ENCODE peak calls at places on chromosomes 2 and 18, in four cellular contexts. T is GM12878, A is HepG2, X is H1. O is an unnamed sample.

GRCh38 chr2:226909836-226910235 is 74.0 kb downstream of the RHBDD1 start:
- DNase-seq in T (no peak), A (no peak), X (no peak), O (no peak)

GRCh38 chr18:35580748-35581534 is 599 bp upstream of the GALNT1 start:
- DNase-seq in T (no peak), A (peak), X (peak), O (peak)

GRCh38 chr18:51195602-51196115 is 1.8 kb downstream of the MEX3C start:
- DNase-seq in T (no peak), A (peak), X (no peak), O (peak)

GRCh38 chr2:207854484-207855386 is 85.0 kb upstream of the FZD5 start:
- DNase-seq in T (no peak), A (no peak), X (no peak), O (no peak)

GRCh38 chr2:230974096-230974913 is 21.6 kb upstream of the SPATA3 start:
- DNase-seq in T (peak), A (no peak), X (no peak), O (no peak)

GRCh38 chr2:223585691-223586090 is 16.5 kb downstream of the SCG2 start:
- DNase-seq in T (no peak), A (no peak), X (no peak), O (no peak)

GRCh38 chr2:205058409-205058808 is 513.1 kb downstream of the PARD3B start:
- DNase-seq in T (no peak), A (no peak), X (no peak), O (no peak)

GRCh38 chr2:76745605-76746004 is 776.6 kb downstream of the LRRTM4 start:
- DNase-seq in T (no peak), A (no peak), X (no peak), O (no peak)

GRCh38 chr2:234164499-234165409 is 114.3 kb downstream of the SPP2 start:
- DNase-seq in T (peak), A (no peak), X (no peak), O (no peak)

GRCh38 chr18:64972545-64972944 is 778.3 kb upstream of the CDH7 start:
- DNase-seq in T (no peak), A (no peak), X (no peak), O (no peak)

DNA sequence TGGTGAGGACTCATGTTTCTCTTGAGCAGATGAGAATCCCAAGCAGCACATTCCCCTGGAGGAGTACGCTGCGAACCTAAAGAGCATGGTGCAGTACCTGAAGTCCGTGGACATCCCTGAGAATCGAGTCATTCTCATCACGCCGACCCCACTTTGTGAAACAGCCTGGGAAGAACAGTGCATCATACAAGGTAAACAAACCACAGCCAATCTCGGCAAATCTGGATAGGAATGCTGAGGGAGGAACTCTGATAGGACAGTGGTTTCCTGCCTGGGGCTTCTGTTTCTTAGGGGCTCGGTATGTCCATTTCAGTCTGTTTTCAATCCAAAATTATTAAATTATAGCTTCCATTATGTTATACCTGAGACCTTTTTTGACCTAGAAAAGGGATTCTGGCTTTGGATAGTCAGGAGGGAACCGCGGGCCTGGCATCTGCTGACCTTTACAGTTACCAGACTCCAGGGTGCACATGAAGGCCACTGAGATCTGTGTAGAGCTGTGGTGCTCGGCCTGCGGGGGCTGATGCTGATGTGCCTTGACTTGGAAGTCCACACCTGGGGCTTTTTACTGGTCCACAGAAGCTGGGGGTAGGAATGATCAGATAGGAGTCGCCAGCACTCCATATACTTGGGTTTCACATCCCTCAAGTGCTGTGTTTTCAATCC is 7.0 kb downstream of the IAH1 start:
- DNase-seq in T (no peak), A (peak), X (no peak), O (no peak)
- TF ChIP-seq YY1 in T (no peak), A (no peak), X (no peak), O (no peak)

GRCh38 chr2:96950391-96951124 is 35.8 kb downstream of the FAM178B start:
- DNase-seq in T (no peak), A (no peak), X (no peak), O (no peak)

GRCh38 chr2:96949153-96949520 is 37.2 kb downstream of the FAM178B start:
- DNase-seq in T (no peak), A (no peak), X (no peak), O (no peak)

GRCh38 chr2:96948483-96949152 is 37.8 kb downstream of the FAM178B start:
- DNase-seq in T (no peak), A (no peak), X (no peak), O (no peak)

GRCh38 chr2:96951125-96951654 is 35.2 kb downstream of the FAM178B start:
- DNase-seq in T (no peak), A (peak), X (peak), O (peak)

DNA sequence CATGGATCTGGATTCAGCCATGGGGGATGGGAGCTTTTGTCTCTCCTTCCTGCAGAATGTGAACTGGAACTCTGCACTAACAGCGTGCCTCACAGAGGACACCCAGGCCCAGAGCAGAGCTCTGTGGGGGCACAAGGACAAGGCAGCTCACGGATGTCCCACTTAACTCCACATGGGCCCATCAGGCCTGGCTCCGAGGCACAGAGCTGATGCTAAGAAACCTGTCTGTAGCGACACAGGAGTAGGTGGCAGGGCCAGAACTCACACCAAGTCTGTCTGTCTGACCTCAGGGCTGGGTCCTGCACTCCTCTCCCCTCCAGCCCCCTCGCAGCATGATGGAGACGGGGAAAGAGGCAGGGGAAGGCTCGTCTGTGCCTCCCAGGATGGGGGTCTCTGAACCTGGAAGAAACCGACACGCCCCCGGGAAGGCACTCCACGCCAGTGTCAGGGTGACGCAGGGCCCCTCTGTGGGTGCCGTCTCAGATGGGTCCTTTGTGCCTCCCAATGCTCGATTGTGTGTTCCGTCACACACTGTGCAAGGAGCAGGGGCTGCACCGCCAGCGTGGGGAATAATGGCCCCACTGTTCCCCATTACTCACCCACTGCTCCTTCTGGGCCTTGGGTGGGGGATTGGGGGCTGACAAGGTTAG is 36.6 kb downstream of the FAM178B start:
- DNase-seq in T (no peak), A (no peak), X (no peak), O (no peak)
- TF ChIP-seq CBX5 in T (no peak), A (no peak), X (no peak), O (no peak)

DNA sequence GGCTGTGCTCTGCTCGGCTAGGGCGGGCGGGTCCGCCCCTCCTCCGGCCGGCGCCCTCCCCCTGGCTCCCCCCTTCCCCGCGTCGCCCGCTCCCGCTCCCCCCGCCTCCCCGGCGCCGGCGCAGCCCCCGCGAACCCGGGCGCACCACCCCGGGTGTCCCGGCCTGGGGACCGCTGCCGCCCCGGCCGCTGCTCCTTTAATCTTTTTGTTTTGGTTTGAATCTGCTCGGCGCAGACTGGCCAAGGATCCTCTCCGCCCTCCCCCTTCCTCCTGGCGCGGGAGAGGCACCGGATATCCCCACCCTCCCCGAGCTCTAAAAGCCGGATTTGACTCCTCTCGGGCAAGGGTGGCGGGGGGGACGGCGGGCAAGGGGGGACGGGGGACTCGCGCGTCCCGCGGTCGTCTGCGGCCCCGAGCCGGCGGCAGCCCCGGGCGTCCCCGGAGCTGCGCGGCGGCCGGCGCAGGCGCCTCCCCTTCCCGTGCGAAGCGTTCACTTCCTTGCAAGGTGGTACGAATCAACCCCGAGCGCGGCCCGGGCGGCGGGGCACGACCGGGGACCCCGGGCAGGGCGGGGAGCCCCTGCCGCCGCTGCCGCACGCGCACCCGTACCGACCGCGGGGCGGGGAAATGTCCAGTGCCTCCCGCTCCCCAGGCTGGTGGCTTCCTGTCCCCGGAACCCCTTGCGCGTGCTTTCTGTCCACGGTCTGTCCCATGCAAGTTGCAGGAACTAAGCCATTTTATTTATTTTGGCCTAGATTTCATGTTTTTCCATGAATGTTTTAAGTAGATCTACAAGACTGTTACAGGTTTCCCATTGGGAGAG is at the start of gene PTGR3:
- DNase-seq in T (peak), A (peak), X (no peak), O (peak)
- TF ChIP-seq YY1 in T (peak), A (peak), X (no peak), O (peak)

DNA sequence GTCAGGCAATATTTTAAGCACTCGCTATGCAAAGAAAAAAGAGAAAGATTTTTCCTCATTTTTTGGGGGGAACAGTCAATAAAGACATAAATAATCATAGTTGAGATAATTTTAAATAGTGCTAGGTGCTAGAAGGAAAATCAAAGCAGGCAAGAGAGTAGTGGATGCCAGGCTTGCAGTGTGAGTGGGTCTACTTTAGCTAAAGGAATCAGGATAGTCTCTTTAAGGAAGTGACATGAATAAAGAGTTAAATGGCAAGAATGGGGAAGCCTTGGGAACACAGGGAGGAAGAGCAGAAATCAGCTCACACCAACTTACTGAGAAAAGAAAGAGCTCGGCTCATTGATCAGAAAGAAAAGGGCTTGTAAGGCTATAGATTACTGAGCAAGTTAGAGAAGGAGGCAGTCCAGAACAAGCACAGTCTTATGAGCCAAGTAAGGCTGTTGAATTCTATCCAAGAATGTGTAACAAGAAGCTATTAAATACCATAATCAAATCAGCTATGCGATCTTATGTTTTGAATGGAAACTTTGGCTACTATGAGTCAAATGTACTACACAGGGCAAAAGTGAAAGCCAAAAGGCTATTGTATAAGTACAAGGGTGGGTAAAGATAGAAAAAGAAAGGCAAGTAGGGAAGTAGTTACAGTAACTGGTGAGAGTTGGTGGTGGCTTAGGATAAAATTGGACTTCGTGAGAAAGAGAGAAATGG is 833.8 kb upstream of the PIK3C3 start:
- DNase-seq in T (no peak), A (no peak), X (no peak), O (no peak)
- TF ChIP-seq CBX5 in T (no peak), A (no peak), X (no peak), O (no peak)

GRCh38 chr2:96917008-96917575 is 47.2 kb upstream of the SEMA4C start:
- DNase-seq in T (no peak), A (no peak), X (no peak), O (no peak)
- TF ChIP-seq YY1 in T (no peak), A (no peak), X (no peak), O (no peak)

GRCh38 chr2:202408546-202409140 is 32.5 kb downstream of the BMPR2 start:
- DNase-seq in T (no peak), A (no peak), X (no peak), O (no peak)
- TF ChIP-seq CBX5 in T (no peak), A (no peak), X (no peak), O (no peak)

DNA sequence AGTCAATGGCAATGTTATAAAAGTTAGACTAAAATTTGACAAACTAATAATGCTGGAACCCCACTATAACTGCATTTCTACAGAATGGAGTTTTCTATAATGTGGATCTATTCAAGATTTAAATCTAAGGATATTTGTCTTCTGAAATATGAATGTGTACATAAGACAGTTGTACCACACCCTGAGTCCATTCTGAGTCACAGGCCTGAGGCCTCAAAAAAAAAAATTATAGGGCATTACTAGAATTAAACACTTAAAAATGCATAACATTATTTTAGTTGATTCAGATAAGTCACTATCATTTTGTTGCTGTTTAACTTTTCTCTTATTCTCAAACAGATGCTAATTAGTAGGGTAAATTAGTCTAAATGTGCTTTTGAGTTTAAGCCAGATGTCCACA is 42.2 kb upstream of the COL5A2 start:
- DNase-seq in T (no peak), A (no peak), X (no peak), O (no peak)
- TF ChIP-seq YY1 in T (no peak), A (no peak), X (no peak), O (no peak)

GRCh38 chr2:120395221-120395620 is 49.3 kb downstream of the INHBB start:
- DNase-seq in T (no peak), A (no peak), X (no peak), O (no peak)

GRCh38 chr2:120392923-120393322 is 47.0 kb downstream of the INHBB start:
- DNase-seq in T (no peak), A (no peak), X (no peak), O (no peak)

GRCh38 chr2:120394764-120395163 is 48.8 kb downstream of the INHBB start:
- DNase-seq in T (no peak), A (no peak), X (no peak), O (no peak)

GRCh38 chr2:120391905-120392665 is 46.1 kb downstream of the INHBB start:
- DNase-seq in T (no peak), A (no peak), X (no peak), O (no peak)

GRCh38 chr2:120393456-120393855 is 47.5 kb downstream of the INHBB start:
- DNase-seq in T (no peak), A (no peak), X (no peak), O (no peak)
- TF ChIP-seq CBX5 in T (no peak), A (no peak), X (no peak), O (no peak)

GRCh38 chr18:48546411-48546810 is 7.6 kb downstream of the CTIF start:
- DNase-seq in T (no peak), A (no peak), X (no peak), O (no peak)

GRCh38 chr18:48543228-48543627 is 4.4 kb downstream of the CTIF start:
- DNase-seq in T (no peak), A (peak), X (no peak), O (peak)

GRCh38 chr18:48544116-48544515 is 5.3 kb downstream of the CTIF start:
- DNase-seq in T (no peak), A (no peak), X (no peak), O (no peak)

GRCh38 chr18:48545690-48546365 is 7.0 kb downstream of the CTIF start:
- DNase-seq in T (no peak), A (no peak), X (no peak), O (peak)

GRCh38 chr18:48544661-48545415 is 6.0 kb downstream of the CTIF start:
- DNase-seq in T (no peak), A (no peak), X (no peak), O (no peak)
- TF ChIP-seq YY1 in T (no peak), A (no peak), X (no peak), O (no peak)

GRCh38 chr2:54077088-54077900 is 38.1 kb upstream of the ACYP2 start:
- DNase-seq in T (no peak), A (no peak), X (no peak), O (peak)
- TF ChIP-seq CBX5 in T (no peak), A (no peak), X (no peak), O (peak)

O was measured in K562.